ENCODE peak calls at places on chromosomes 2 and 18, in eight cellular contexts. I is CD8-positive, alpha-beta T cell; W is endothelial cell; O is glutamatergic neuron; S is ecto neural progenitor cell; A is aorta; R is RWPE1; H is HFFc6. Q is an unnamed sample.

GRCh38 chr2:197628043-197628500 is 47.3 kb downstream of the RFTN2 start:
- DNase-seq in I (no peak), W (no peak), O (no peak), S (peak), A (no peak), R (no peak), H (no peak), Q (no peak)

GRCh38 chr2:190759749-190760213 is 110.9 kb downstream of the NAB1 start:
- DNase-seq in I (no peak), W (no peak), O (no peak), S (no peak), A (no peak), R (peak), H (peak), Q (peak)

GRCh38 chr18:78939105-78939504 is 40.5 kb upstream of the SALL3 start:
- DNase-seq in I (no peak), W (no peak), O (no peak), S (no peak), A (no peak), R (peak), H (no peak), Q (no peak)

GRCh38 chr18:59821983-59822382 is 77.8 kb upstream of the PMAIP1 start:
- DNase-seq in I (no peak), W (no peak), O (no peak), S (no peak), A (no peak), R (no peak), H (peak), Q (no peak)

GRCh38 chr2:74602553-74603281 is 45.4 kb downstream of the M1AP start:
- DNase-seq in I (no peak), W (no peak), O (no peak), S (no peak), A (no peak), R (peak), H (peak), Q (no peak)

GRCh38 chr2:95552911-95553310 is 38.9 kb upstream of the TRIM43 start:
- DNase-seq in I (no peak), W (no peak), O (no peak), S (no peak), A (no peak), R (no peak), H (no peak), Q (no peak)

GRCh38 chr2:141711627-141712026 is 419.2 kb downstream of the LRP1B start:
- DNase-seq in I (no peak), W (no peak), O (no peak), S (no peak), A (no peak), R (no peak), H (no peak), Q (no peak)

GRCh38 chr2:83221258-83221657 is 1237.8 kb downstream of the SUCLG1 start:
- DNase-seq in I (no peak), W (no peak), O (no peak), S (no peak), A (no peak), R (peak), H (no peak), Q (no peak)

GRCh38 chr18:9838144-9838877 is 47.5 kb upstream of the TXNDC2 start:
- DNase-seq in I (no peak), W (no peak), O (no peak), S (peak), A (no peak), R (no peak), H (no peak), Q (peak)

GRCh38 chr2:113828086-113828742 is 61.7 kb upstream of the ACTR3 start:
- DNase-seq in I (no peak), W (no peak), O (no peak), S (no peak), A (no peak), R (no peak), H (no peak), Q (no peak)

GRCh38 chr2:114426111-114426510 is 16.3 kb upstream of the DPP10 start:
- DNase-seq in I (no peak), W (no peak), O (no peak), S (no peak), A (no peak), R (no peak), H (no peak), Q (no peak)